ENCODE peak calls at places on chromosomes 13 and 19, in nine cellular contexts. One of them, this sample, is unnamed. For H3K9me3, the result is how much of the 10 kb centered on the place peaks cover.

GRCh38 chr13:112693831-112694497 is 4.1 kb downstream of the ATP11A start:
- DNase-seq in psoas muscle: no peak
- DNase-seq in endodermal cell: peak
- DNase-seq in CD4-positive, alpha-beta memory T cell: no peak
- DNase-seq in mammary epithelial cell: peak
- DNase-seq in left lung: no peak
- DNase-seq in transverse colon: no peak
- DNase-seq in body of pancreas: no peak
- DNase-seq in pancreas: no peak
- DNase-seq in this sample: no peak

GRCh38 chr19:39362682-39363657 is 20.7 kb downstream of the SAMD4B start:
- DNase-seq in psoas muscle: no peak
- DNase-seq in endodermal cell: no peak
- DNase-seq in CD4-positive, alpha-beta memory T cell: no peak
- DNase-seq in mammary epithelial cell: peak
- DNase-seq in left lung: no peak
- DNase-seq in transverse colon: no peak
- DNase-seq in body of pancreas: no peak
- DNase-seq in pancreas: no peak
- DNase-seq in this sample: no peak

GRCh38 chr19:16834747-16835146 is 5.5 kb downstream of the SIN3B start:
- DNase-seq in psoas muscle: no peak
- DNase-seq in endodermal cell: no peak
- DNase-seq in CD4-positive, alpha-beta memory T cell: no peak
- DNase-seq in mammary epithelial cell: peak
- DNase-seq in left lung: no peak
- DNase-seq in transverse colon: no peak
- DNase-seq in body of pancreas: no peak
- DNase-seq in pancreas: no peak
- DNase-seq in this sample: no peak

GRCh38 chr13:91544723-91545122 is 146.3 kb downstream of the GPC5 start:
- DNase-seq in psoas muscle: no peak
- DNase-seq in endodermal cell: peak
- DNase-seq in CD4-positive, alpha-beta memory T cell: no peak
- DNase-seq in mammary epithelial cell: no peak
- DNase-seq in left lung: no peak
- DNase-seq in transverse colon: no peak
- DNase-seq in body of pancreas: no peak
- DNase-seq in pancreas: no peak
- DNase-seq in this sample: no peak

GRCh38 chr19:17539288-17540117 is 15.9 kb upstream of the COLGALT1 start:
- DNase-seq in psoas muscle: peak
- DNase-seq in endodermal cell: peak
- DNase-seq in CD4-positive, alpha-beta memory T cell: peak
- DNase-seq in mammary epithelial cell: peak
- DNase-seq in left lung: peak
- DNase-seq in transverse colon: peak
- DNase-seq in body of pancreas: peak
- DNase-seq in pancreas: peak
- DNase-seq in this sample: peak

GRCh38 chr19:15421726-15422260 is 3.0 kb upstream of the AKAP8L start:
- DNase-seq in psoas muscle: peak
- DNase-seq in endodermal cell: no peak
- DNase-seq in CD4-positive, alpha-beta memory T cell: no peak
- DNase-seq in mammary epithelial cell: no peak
- DNase-seq in left lung: no peak
- DNase-seq in transverse colon: no peak
- DNase-seq in body of pancreas: peak
- DNase-seq in pancreas: no peak
- DNase-seq in this sample: no peak

GRCh38 chr13:95643009-95643408 is 1.5 kb downstream of the DZIP1 start:
- DNase-seq in psoas muscle: no peak
- DNase-seq in endodermal cell: no peak
- DNase-seq in CD4-positive, alpha-beta memory T cell: no peak
- DNase-seq in mammary epithelial cell: no peak
- DNase-seq in left lung: no peak
- DNase-seq in transverse colon: no peak
- DNase-seq in body of pancreas: no peak
- DNase-seq in pancreas: no peak
- DNase-seq in this sample: no peak

GRCh38 chr13:48571121-48571901 is 38.4 kb upstream of the RCBTB2 start:
- DNase-seq in psoas muscle: no peak
- DNase-seq in endodermal cell: no peak
- DNase-seq in CD4-positive, alpha-beta memory T cell: no peak
- DNase-seq in mammary epithelial cell: peak
- DNase-seq in left lung: no peak
- DNase-seq in transverse colon: no peak
- DNase-seq in body of pancreas: no peak
- DNase-seq in pancreas: no peak
- DNase-seq in this sample: no peak

GRCh38 chr13:80399340-80400163 is 58.6 kb upstream of the SPRY2 start:
- DNase-seq in psoas muscle: no peak
- DNase-seq in endodermal cell: no peak
- DNase-seq in CD4-positive, alpha-beta memory T cell: no peak
- DNase-seq in mammary epithelial cell: peak
- DNase-seq in left lung: no peak
- DNase-seq in transverse colon: peak
- DNase-seq in body of pancreas: no peak
- DNase-seq in pancreas: peak
- DNase-seq in this sample: no peak

GRCh38 chr13:80400164-80400767 is 59.3 kb upstream of the SPRY2 start:
- DNase-seq in psoas muscle: no peak
- DNase-seq in endodermal cell: no peak
- DNase-seq in CD4-positive, alpha-beta memory T cell: no peak
- DNase-seq in mammary epithelial cell: no peak
- DNase-seq in left lung: no peak
- DNase-seq in transverse colon: no peak
- DNase-seq in body of pancreas: no peak
- DNase-seq in pancreas: no peak
- DNase-seq in this sample: no peak

DNA sequence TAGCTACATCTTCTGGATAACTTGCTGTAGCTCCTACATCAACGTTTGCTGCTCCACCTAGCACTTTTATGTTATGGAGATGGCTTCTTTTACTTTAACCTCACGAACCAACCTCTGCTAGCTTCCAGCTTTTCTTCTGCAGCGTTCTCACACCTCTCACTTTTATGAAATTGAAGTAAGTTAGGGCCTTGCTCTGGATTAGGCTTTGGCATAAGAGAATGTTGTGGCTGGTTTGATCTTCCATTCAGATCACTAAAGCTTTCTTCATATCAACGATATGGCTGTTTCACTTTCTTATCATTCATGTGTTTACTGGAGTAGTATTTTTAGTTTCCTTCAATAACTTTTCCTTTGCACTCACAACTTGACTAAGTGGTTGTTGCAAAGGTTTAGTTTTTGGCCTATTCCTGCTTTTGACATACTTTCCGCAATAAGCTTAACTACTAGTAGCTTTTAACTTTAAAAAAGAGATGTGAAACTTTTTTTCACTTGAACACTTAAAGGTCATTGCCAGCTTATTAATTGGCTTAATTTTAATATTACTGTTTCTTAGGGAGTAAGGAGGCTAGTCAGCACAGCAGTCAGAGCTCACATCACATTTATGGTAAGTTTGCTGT is 60.0 kb upstream of the SPRY2 start:
- DNase-seq in psoas muscle: no peak
- DNase-seq in endodermal cell: no peak
- DNase-seq in CD4-positive, alpha-beta memory T cell: no peak
- DNase-seq in mammary epithelial cell: no peak
- DNase-seq in left lung: no peak
- DNase-seq in transverse colon: no peak
- DNase-seq in body of pancreas: no peak
- DNase-seq in pancreas: no peak
- DNase-seq in this sample: no peak
- H3K27ac ChIP-seq in psoas muscle: no peak
- H3K27ac ChIP-seq in endodermal cell: no peak
- H3K27ac ChIP-seq in CD4-positive, alpha-beta memory T cell: no peak
- H3K27ac ChIP-seq in mammary epithelial cell: no peak
- H3K27ac ChIP-seq in left lung: no peak
- H3K27ac ChIP-seq in transverse colon: no peak
- H3K27ac ChIP-seq in body of pancreas: no peak
- H3K27ac ChIP-seq in pancreas: no peak
- H3K27ac ChIP-seq in this sample: no peak

GRCh38 chr19:50324331-50324730 is 4.8 kb downstream of the KCNC3 start:
- DNase-seq in psoas muscle: peak
- DNase-seq in endodermal cell: no peak
- DNase-seq in CD4-positive, alpha-beta memory T cell: no peak
- DNase-seq in mammary epithelial cell: no peak
- DNase-seq in left lung: no peak
- DNase-seq in transverse colon: no peak
- DNase-seq in body of pancreas: no peak
- DNase-seq in pancreas: no peak
- DNase-seq in this sample: no peak

GRCh38 chr19:50327461-50328256 is 1.5 kb downstream of the KCNC3 start:
- DNase-seq in psoas muscle: no peak
- DNase-seq in endodermal cell: no peak
- DNase-seq in CD4-positive, alpha-beta memory T cell: no peak
- DNase-seq in mammary epithelial cell: no peak
- DNase-seq in left lung: no peak
- DNase-seq in transverse colon: no peak
- DNase-seq in body of pancreas: no peak
- DNase-seq in pancreas: peak
- DNase-seq in this sample: no peak

GRCh38 chr19:50327013-50327412 is 2.2 kb downstream of the KCNC3 start:
- DNase-seq in psoas muscle: no peak
- DNase-seq in endodermal cell: no peak
- DNase-seq in CD4-positive, alpha-beta memory T cell: no peak
- DNase-seq in mammary epithelial cell: no peak
- DNase-seq in left lung: no peak
- DNase-seq in transverse colon: no peak
- DNase-seq in body of pancreas: no peak
- DNase-seq in pancreas: no peak
- DNase-seq in this sample: no peak

GRCh38 chr19:50325310-50326100 is 3.7 kb downstream of the KCNC3 start:
- DNase-seq in psoas muscle: peak
- DNase-seq in endodermal cell: peak
- DNase-seq in CD4-positive, alpha-beta memory T cell: peak
- DNase-seq in mammary epithelial cell: peak
- DNase-seq in left lung: peak
- DNase-seq in transverse colon: peak
- DNase-seq in body of pancreas: peak
- DNase-seq in pancreas: peak
- DNase-seq in this sample: no peak

DNA sequence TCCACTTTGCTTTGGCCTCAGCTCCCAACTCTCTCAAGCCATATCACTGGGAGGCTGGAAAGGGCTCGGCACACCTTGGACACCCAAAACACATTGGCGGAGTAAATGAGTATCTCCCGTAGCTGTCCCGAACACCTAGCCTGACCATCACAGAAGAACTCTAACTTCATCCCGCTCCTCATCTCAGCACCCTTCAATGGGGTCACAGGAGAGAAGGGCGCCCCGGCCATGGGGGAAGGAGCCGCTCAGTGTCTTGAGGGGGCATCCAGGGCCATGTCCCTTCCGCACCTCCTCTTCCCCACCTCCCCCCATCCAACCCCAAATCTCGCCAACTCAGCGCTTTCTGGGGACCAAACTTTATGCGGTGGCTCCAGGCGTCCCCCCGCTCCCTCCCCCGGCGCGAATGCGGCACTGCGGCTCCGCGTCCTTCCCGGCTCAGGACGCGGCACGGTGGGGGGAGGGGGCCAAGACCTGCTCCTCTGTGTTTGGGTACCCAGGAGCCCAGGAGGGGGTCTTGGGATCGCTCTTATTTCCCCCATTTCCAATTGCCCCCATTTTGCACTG is 3.0 kb downstream of the KCNC3 start:
- DNase-seq in psoas muscle: no peak
- DNase-seq in endodermal cell: no peak
- DNase-seq in CD4-positive, alpha-beta memory T cell: no peak
- DNase-seq in mammary epithelial cell: no peak
- DNase-seq in left lung: no peak
- DNase-seq in transverse colon: no peak
- DNase-seq in body of pancreas: no peak
- DNase-seq in pancreas: peak
- DNase-seq in this sample: no peak
- H3K4me3 ChIP-seq in psoas muscle: no peak
- H3K4me3 ChIP-seq in endodermal cell: no peak
- H3K4me3 ChIP-seq in CD4-positive, alpha-beta memory T cell: no peak
- H3K4me3 ChIP-seq in mammary epithelial cell: no peak
- H3K4me3 ChIP-seq in left lung: no peak
- H3K4me3 ChIP-seq in transverse colon: no peak
- H3K4me3 ChIP-seq in body of pancreas: no peak
- H3K4me3 ChIP-seq in pancreas: no peak
- H3K4me3 ChIP-seq in this sample: no peak

DNA sequence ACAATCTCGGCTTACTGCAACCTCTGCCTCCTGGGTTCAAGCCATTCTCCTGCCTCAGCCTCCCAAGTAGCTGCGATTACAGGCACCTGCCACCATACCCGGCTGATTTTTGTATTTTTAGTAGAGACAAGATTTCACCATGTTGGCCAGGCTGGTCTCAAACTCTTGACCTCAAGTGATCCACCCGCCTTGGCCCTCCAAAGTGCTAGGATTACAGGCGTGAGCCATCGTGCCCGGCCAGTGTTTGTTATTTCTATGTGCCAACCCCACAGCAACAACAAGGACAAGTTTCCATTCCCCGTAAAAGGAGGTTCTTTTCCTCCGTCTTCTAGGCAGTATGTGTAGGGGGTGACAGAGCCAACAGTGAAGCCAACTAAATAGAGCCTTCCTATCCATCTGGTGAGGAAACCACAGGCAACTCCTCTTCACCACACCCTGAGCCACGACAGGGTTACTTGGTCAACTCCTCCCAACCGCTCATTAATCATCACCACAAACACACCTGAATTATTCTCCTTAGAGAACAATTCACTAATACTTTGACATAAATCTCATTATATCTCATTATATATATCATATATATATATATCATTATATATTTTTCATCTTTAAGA is 25.5 kb downstream of the FOXO1 start:
- DNase-seq in psoas muscle: peak
- DNase-seq in endodermal cell: no peak
- DNase-seq in CD4-positive, alpha-beta memory T cell: no peak
- DNase-seq in mammary epithelial cell: peak
- DNase-seq in left lung: no peak
- DNase-seq in transverse colon: no peak
- DNase-seq in body of pancreas: no peak
- DNase-seq in pancreas: no peak
- DNase-seq in this sample: no peak
- H3K9me3 ChIP-seq in psoas muscle: under half
- H3K9me3 ChIP-seq in endodermal cell: under half
- H3K9me3 ChIP-seq in CD4-positive, alpha-beta memory T cell: under half
- H3K9me3 ChIP-seq in mammary epithelial cell: under half
- H3K9me3 ChIP-seq in left lung: under half
- H3K9me3 ChIP-seq in transverse colon: under half
- H3K9me3 ChIP-seq in body of pancreas: under half
- H3K9me3 ChIP-seq in pancreas: under half
- H3K9me3 ChIP-seq in this sample: under half

GRCh38 chr19:5974721-5975387 is 3.1 kb downstream of the RANBP3 start:
- DNase-seq in psoas muscle: no peak
- DNase-seq in endodermal cell: no peak
- DNase-seq in CD4-positive, alpha-beta memory T cell: no peak
- DNase-seq in mammary epithelial cell: no peak
- DNase-seq in left lung: no peak
- DNase-seq in transverse colon: no peak
- DNase-seq in body of pancreas: no peak
- DNase-seq in pancreas: no peak
- DNase-seq in this sample: no peak

GRCh38 chr19:5977785-5978605 is at the start of gene RANBP3:
- DNase-seq in psoas muscle: peak
- DNase-seq in endodermal cell: peak
- DNase-seq in CD4-positive, alpha-beta memory T cell: peak
- DNase-seq in mammary epithelial cell: peak
- DNase-seq in left lung: peak
- DNase-seq in transverse colon: peak
- DNase-seq in body of pancreas: peak
- DNase-seq in pancreas: peak
- DNase-seq in this sample: peak

GRCh38 chr19:5977222-5977784 is 637 bp downstream of the RANBP3 start:
- DNase-seq in psoas muscle: no peak
- DNase-seq in endodermal cell: no peak
- DNase-seq in CD4-positive, alpha-beta memory T cell: no peak
- DNase-seq in mammary epithelial cell: no peak
- DNase-seq in left lung: no peak
- DNase-seq in transverse colon: no peak
- DNase-seq in body of pancreas: no peak
- DNase-seq in pancreas: no peak
- DNase-seq in this sample: no peak

GRCh38 chr19:5975388-5975728 is 2.6 kb downstream of the RANBP3 start:
- DNase-seq in psoas muscle: no peak
- DNase-seq in endodermal cell: no peak
- DNase-seq in CD4-positive, alpha-beta memory T cell: no peak
- DNase-seq in mammary epithelial cell: no peak
- DNase-seq in left lung: no peak
- DNase-seq in transverse colon: no peak
- DNase-seq in body of pancreas: no peak
- DNase-seq in pancreas: no peak
- DNase-seq in this sample: no peak

GRCh38 chr19:5976768-5977167 is 1.2 kb downstream of the RANBP3 start:
- DNase-seq in psoas muscle: no peak
- DNase-seq in endodermal cell: no peak
- DNase-seq in CD4-positive, alpha-beta memory T cell: no peak
- DNase-seq in mammary epithelial cell: no peak
- DNase-seq in left lung: no peak
- DNase-seq in transverse colon: no peak
- DNase-seq in body of pancreas: no peak
- DNase-seq in pancreas: no peak
- DNase-seq in this sample: no peak
- H3K27ac ChIP-seq in psoas muscle: peak
- H3K27ac ChIP-seq in endodermal cell: no peak
- H3K27ac ChIP-seq in CD4-positive, alpha-beta memory T cell: peak
- H3K27ac ChIP-seq in mammary epithelial cell: peak
- H3K27ac ChIP-seq in left lung: no peak
- H3K27ac ChIP-seq in transverse colon: peak
- H3K27ac ChIP-seq in body of pancreas: no peak
- H3K27ac ChIP-seq in pancreas: peak
- H3K27ac ChIP-seq in this sample: peak